ENCODE peak calls at places on chromosomes 5 and 9, in eight cellular contexts. K is heart right ventricle, Z is testis, U is transverse colon, F is uterus, V is colonic mucosa, C is BE2C, S is Panc1. J is an unnamed sample.

GRCh38 chr9:129351642-129352151 is 173.6 kb upstream of the IER5L start:
- DNase-seq in C (peak; percentile 61), U (no peak), S (no peak), V (no peak), F (peak; percentile 54), Z (no peak), K (no peak), J (no peak)

GRCh38 chr5:133627180-133627579 is 14.8 kb upstream of the FSTL4 start:
- DNase-seq in F (no peak), K (no peak), Z (no peak), V (no peak), U (no peak), C (no peak), S (no peak), J (no peak)

GRCh38 chr5:105952875-105953274 is 1717.9 kb downstream of the EFNA5 start:
- DNase-seq in K (no peak), V (no peak), S (no peak), U (no peak), Z (no peak), F (no peak), C (peak; percentile 40), J (no peak)

GRCh38 chr5:74579215-74579614 is 61.3 kb downstream of the ENC1 start:
- DNase-seq in K (no peak), S (no peak), Z (no peak), F (no peak), U (peak; percentile 23), C (no peak), V (no peak), J (no peak)

GRCh38 chr9:74817281-74818181 is 70.2 kb downstream of the TRPM6 start:
- DNase-seq in U (peak; percentile 55), V (peak; percentile 67), S (no peak), K (no peak), Z (no peak), C (no peak), F (no peak), J (no peak)

GRCh38 chr9:123127512-123128075 is 94.1 kb downstream of the GPR21 start:
- DNase-seq in F (no peak), K (no peak), S (no peak), Z (no peak), U (no peak), V (no peak), C (no peak), J (no peak)

GRCh38 chr9:16335788-16336580 is 534.5 kb downstream of the BNC2 start:
- DNase-seq in F (peak; percentile 83), U (peak; percentile 43), V (peak; percentile 44), K (peak; percentile 44), C (no peak), S (no peak), Z (peak; percentile 56), J (peak; percentile 29)

GRCh38 chr9:87547665-87548064 is 50.0 kb downstream of the DAPK1 start:
- DNase-seq in C (peak; percentile 60), V (no peak), S (no peak), U (no peak), Z (no peak), F (no peak), K (no peak), J (no peak)

GRCh38 chr9:91089405-91090131 is 272.1 kb downstream of the AUH start:
- DNase-seq in C (no peak), K (no peak), Z (peak; percentile 51), V (peak; percentile 28), F (no peak), S (peak; percentile 27), U (peak; percentile 61), J (no peak)

GRCh38 chr5:169201597-169201996 is 99.3 kb downstream of the SLIT3 start:
- DNase-seq in K (no peak), Z (no peak), F (no peak), C (no peak), U (no peak), S (no peak), V (no peak), J (no peak)

GRCh38 chr5:32903613-32904012 is 192.5 kb downstream of the NPR3 start:
- DNase-seq in S (no peak), C (no peak), V (no peak), F (no peak), K (no peak), U (no peak), Z (no peak), J (no peak)

GRCh38 chr9:36138901-36139300 is 2.4 kb downstream of the GLIPR2 start:
- DNase-seq in U (no peak), K (no peak), S (no peak), V (no peak), F (no peak), Z (no peak), C (no peak), J (no peak)

GRCh38 chr9:124344291-124345050 is 70.8 kb downstream of the PSMB7 start:
- DNase-seq in C (no peak), U (no peak), K (no peak), V (no peak), F (no peak), Z (no peak), S (no peak), J (no peak)
- TF ChIP-seq CTCF in C (no peak), U (no peak), K (no peak), V (no peak), F (no peak), Z (no peak), S (no peak), J (no peak)

GRCh38 chr9:136542246-136543041 is 3.4 kb downstream of the NOTCH1 start:
- DNase-seq in S (no peak), V (no peak), K (no peak), F (no peak), Z (no peak), U (no peak), C (no peak), J (no peak)
- H3K4me1 ChIP-seq in S (peaks cover 10% of the 10 kb centered on the region), V (peaks cover 48% of the 10 kb centered on the region), K (peaks cover 58% of the 10 kb centered on the region), F (peaks cover 19% of the 10 kb centered on the region), Z (peaks cover 22% of the 10 kb centered on the region), U (peaks cover 69% of the 10 kb centered on the region), C (no peaks in the 10 kb centered on the region), J (peaks cover 82% of the 10 kb centered on the region)

GRCh38 chr5:127840809-127841208 is 137.6 kb downstream of the CCDC192 start:
- DNase-seq in C (no peak), Z (no peak), U (no peak), K (no peak), F (no peak), S (no peak), V (peak; percentile 40), J (no peak)

GRCh38 chr5:127840198-127840524 is 137.0 kb downstream of the CCDC192 start:
- DNase-seq in K (no peak), Z (no peak), U (no peak), S (no peak), V (no peak), C (no peak), F (no peak), J (no peak)

GRCh38 chr5:127846884-127847283 is 143.7 kb downstream of the CCDC192 start:
- DNase-seq in V (no peak), K (no peak), U (no peak), C (no peak), S (no peak), F (no peak), Z (no peak), J (no peak)

GRCh38 chr5:127848098-127848497 is 144.9 kb downstream of the CCDC192 start:
- DNase-seq in V (peak; percentile 51), Z (no peak), F (no peak), K (no peak), S (no peak), U (peak; percentile 24), C (no peak), J (no peak)

DNA sequence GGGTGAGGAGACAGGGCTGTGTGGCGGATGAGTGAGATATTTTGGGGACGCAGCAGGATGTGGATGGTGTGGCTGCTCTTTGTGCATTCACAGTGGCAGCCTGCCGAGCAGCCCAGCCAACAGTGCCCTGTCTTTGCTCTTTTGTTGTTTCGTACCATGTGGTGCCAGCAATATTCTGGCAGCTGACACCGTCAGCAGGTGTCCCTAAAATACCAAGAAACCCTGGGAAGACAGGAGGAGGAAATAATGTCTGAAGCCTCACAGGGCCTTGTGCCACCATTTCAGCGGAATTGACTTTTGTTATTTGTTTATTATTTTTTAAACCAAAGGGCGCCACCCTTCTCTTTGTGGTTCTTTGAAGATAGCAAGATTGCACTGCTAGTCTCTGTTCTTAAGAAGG is 141.4 kb downstream of the CCDC192 start:
- DNase-seq in S (no peak), V (peak; percentile 54), Z (no peak), C (no peak), K (peak; percentile 60), U (peak; percentile 30), F (peak; percentile 16), J (peak; percentile 65)
- TF ChIP-seq CTCF in S (no peak), V (no peak), Z (no peak), C (no peak), K (no peak), U (no peak), F (no peak), J (no peak)

GRCh38 chr9:94927762-94928158 is 201.3 kb downstream of the AOPEP start:
- DNase-seq in C (peak; percentile 27), Z (no peak), V (no peak), K (no peak), S (no peak), U (no peak), F (peak; percentile 17), J (no peak)

GRCh38 chr9:94927048-94927761 is 200.7 kb downstream of the AOPEP start:
- DNase-seq in F (peak; percentile 18), V (no peak), U (no peak), Z (no peak), S (no peak), C (no peak), K (no peak), J (no peak)

GRCh38 chr9:94928271-94928670 is 201.8 kb downstream of the AOPEP start:
- DNase-seq in C (no peak), F (no peak), Z (no peak), K (no peak), S (no peak), V (no peak), U (no peak), J (no peak)

GRCh38 chr9:94925751-94926456 is 199.4 kb downstream of the AOPEP start:
- DNase-seq in F (no peak), V (peak; percentile 59), C (no peak), K (no peak), Z (no peak), S (no peak), U (no peak), J (no peak)

DNA sequence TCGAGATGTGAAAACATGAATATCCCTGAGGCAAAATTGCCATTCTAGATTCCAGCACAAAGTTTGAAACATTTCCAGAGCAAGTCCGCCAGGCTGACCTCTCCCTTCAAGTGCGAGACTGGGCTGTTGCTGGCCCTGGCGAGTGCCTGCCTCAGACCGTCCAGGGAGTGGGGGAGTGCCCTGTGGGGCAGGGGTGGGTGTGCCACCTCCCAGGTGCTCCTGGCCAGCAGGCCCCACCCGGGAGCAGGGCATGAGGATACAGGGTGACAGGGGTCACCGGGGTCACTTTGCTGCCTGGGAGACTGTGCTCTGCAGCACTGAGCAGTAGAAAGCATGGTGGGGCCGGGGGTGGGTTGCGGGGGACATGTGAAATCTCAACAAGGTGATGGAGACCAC is 200.0 kb downstream of the AOPEP start:
- DNase-seq in Z (no peak), S (no peak), F (peak; percentile 36), V (peak; percentile 53), K (no peak), C (no peak), U (peak; percentile 34), J (no peak)
- H3K4me1 ChIP-seq in Z (peaks cover 19% of the 10 kb centered on the region), S (peaks cover 43% of the 10 kb centered on the region), F (peaks cover 21% of the 10 kb centered on the region), V (peaks cover 8% of the 10 kb centered on the region), K (peaks cover 35% of the 10 kb centered on the region), C (peaks cover 36% of the 10 kb centered on the region), U (peaks cover 20% of the 10 kb centered on the region), J (peaks cover 7% of the 10 kb centered on the region)

GRCh38 chr5:179588166-179588565 is 35.3 kb downstream of the HNRNPH1 start:
- DNase-seq in Z (no peak), F (no peak), S (no peak), U (no peak), K (no peak), V (no peak), C (no peak), J (no peak)
- TF ChIP-seq CTCF in Z (no peak), F (no peak), S (no peak), U (no peak), K (no peak), V (no peak), C (no peak), J (no peak)